ENCODE peak calls at places on chromosomes 11 and 22, in seven cellular contexts. T, A, B, R, E, N and M are unnamed samples.

GRCh38 chr11:94593030-94593429 is 25.9 kb downstream of the PIWIL4 start:
- DNase-seq in R (no peak), N (no peak), E (no peak), B (no peak), A (no peak), T (no peak), M (no peak)

GRCh38 chr11:111012497-111012896 is 233.0 kb upstream of the POU2AF2 start:
- DNase-seq in T (no peak), E (no peak), R (no peak), A (no peak), N (no peak), B (no peak), M (no peak)

GRCh38 chr22:23244690-23245044 is 64.4 kb downstream of the BCR start:
- DNase-seq in E (no peak), T (no peak), R (no peak), N (no peak), A (no peak), B (no peak), M (no peak)

GRCh38 chr11:130166457-130166784 is 6.8 kb downstream of the ST14 start:
- DNase-seq in N (no peak), R (peak), E (peak), B (no peak), A (no peak), T (peak), M (peak)

GRCh38 chr11:86303257-86303656 is 1.2 kb downstream of the HIKESHI start:
- DNase-seq in A (no peak), B (no peak), E (no peak), R (no peak), T (no peak), N (no peak), M (no peak)

GRCh38 chr11:34564807-34565241 is 51.2 kb upstream of the ELF5 start:
- DNase-seq in E (no peak), R (no peak), B (no peak), T (no peak), A (no peak), N (peak), M (no peak)

GRCh38 chr11:129278586-129279319 is 86.6 kb upstream of the ARHGAP32 start:
- DNase-seq in T (no peak), R (no peak), B (peak), E (no peak), N (no peak), A (no peak), M (no peak)

GRCh38 chr22:27388090-27388600 is 413.4 kb downstream of the MN1 start:
- DNase-seq in T (no peak), B (no peak), R (no peak), E (no peak), A (no peak), N (no peak), M (no peak)

GRCh38 chr11:31770011-31770410 is 41.1 kb downstream of the PAX6 start:
- DNase-seq in A (no peak), R (no peak), B (no peak), N (no peak), T (no peak), E (no peak), M (no peak)

GRCh38 chr11:59669611-59670009 is 773 bp upstream of the PATL1 start:
- DNase-seq in N (peak), R (peak), T (no peak), B (no peak), A (peak), E (peak), M (no peak)

GRCh38 chr11:62732830-62733229 is 4.5 kb downstream of the TTC9C start:
- DNase-seq in R (no peak), T (no peak), B (no peak), N (no peak), E (no peak), A (no peak), M (no peak)

GRCh38 chr11:97979741-97980140 is 1041.0 kb upstream of the CNTN5 start:
- DNase-seq in N (no peak), E (no peak), B (no peak), T (no peak), A (no peak), R (peak), M (peak)

GRCh38 chr11:110720646-110721283 is 8.5 kb upstream of the ARHGAP20 start:
- DNase-seq in R (no peak), N (no peak), B (no peak), A (no peak), E (no peak), T (no peak), M (peak)

GRCh38 chr11:113082501-113082900 is 121.3 kb downstream of the NCAM1 start:
- DNase-seq in N (no peak), A (no peak), R (no peak), E (no peak), T (no peak), B (no peak), M (no peak)

GRCh38 chr11:109432105-109432504 is 10.1 kb downstream of the C11orf87 start:
- DNase-seq in B (no peak), T (no peak), A (no peak), N (no peak), R (no peak), E (no peak), M (no peak)

GRCh38 chr11:60887531-60887930 is 18.9 kb downstream of the PRPF19 start:
- DNase-seq in R (peak), A (no peak), T (peak), N (no peak), E (peak), B (peak), M (no peak)

GRCh38 chr11:60118333-60118732 is 29.9 kb downstream of the MS4A2 start:
- DNase-seq in A (no peak), R (no peak), E (no peak), T (no peak), N (no peak), B (no peak), M (no peak)

GRCh38 chr11:123083623-123084029 is 21.7 kb upstream of the HSPA8 start:
- DNase-seq in N (peak), B (peak), E (peak), R (peak), T (peak), A (peak), M (peak)

GRCh38 chr11:57781529-57781943 is 19.9 kb downstream of the CTNND1 start:
- DNase-seq in R (no peak), N (no peak), A (no peak), E (peak), T (peak), B (peak), M (no peak)

GRCh38 chr11:111167666-111168065 is 77.9 kb upstream of the POU2AF2 start:
- DNase-seq in B (no peak), R (no peak), N (no peak), E (no peak), T (no peak), A (no peak), M (no peak)

GRCh38 chr22:49883294-49883640 is 29.6 kb downstream of the ZBED4 start:
- DNase-seq in A (no peak), R (no peak), T (no peak), N (no peak), E (no peak), B (no peak), M (peak)

GRCh38 chr11:27950339-27950738 is 157.6 kb downstream of the KIF18A start:
- DNase-seq in A (no peak), N (no peak), E (no peak), R (no peak), B (no peak), T (no peak), M (no peak)

GRCh38 chr22:30422481-30423295 is 2.9 kb upstream of the MTFP1 start:
- DNase-seq in A (peak), B (peak), E (peak), T (peak), R (peak), N (peak), M (peak)

GRCh38 chr11:10457901-10458300 is 2.8 kb downstream of the AMPD3 start:
- DNase-seq in N (no peak), B (no peak), A (no peak), R (no peak), E (no peak), T (no peak), M (no peak)

GRCh38 chr22:17781319-17782031 is 7.2 kb upstream of the BID start:
- DNase-seq in E (no peak), T (no peak), B (no peak), A (no peak), R (peak), N (no peak), M (peak)

GRCh38 chr11:27381238-27381666 is 18.2 kb upstream of the CCDC34 start:
- DNase-seq in N (no peak), E (no peak), R (no peak), A (no peak), B (no peak), T (no peak), M (no peak)

GRCh38 chr11:12052676-12053605 is 44.5 kb upstream of the DKK3 start:
- DNase-seq in R (no peak), N (no peak), B (no peak), E (peak), T (no peak), A (no peak), M (no peak)

GRCh38 chr11:111307472-111308108 is 9.2 kb downstream of the POU2AF3 start:
- DNase-seq in T (no peak), N (no peak), A (no peak), E (no peak), B (no peak), R (no peak), M (no peak)

GRCh38 chr11:3228445-3228829 is 3.8 kb downstream of the MRGPRE start:
- DNase-seq in E (no peak), R (no peak), N (no peak), A (no peak), B (no peak), T (no peak), M (no peak)

GRCh38 chr11:19723572-19724342 is 11.1 kb downstream of the NAV2 start:
- DNase-seq in N (no peak), B (no peak), E (no peak), R (no peak), A (no peak), T (peak), M (no peak)

DNA sequence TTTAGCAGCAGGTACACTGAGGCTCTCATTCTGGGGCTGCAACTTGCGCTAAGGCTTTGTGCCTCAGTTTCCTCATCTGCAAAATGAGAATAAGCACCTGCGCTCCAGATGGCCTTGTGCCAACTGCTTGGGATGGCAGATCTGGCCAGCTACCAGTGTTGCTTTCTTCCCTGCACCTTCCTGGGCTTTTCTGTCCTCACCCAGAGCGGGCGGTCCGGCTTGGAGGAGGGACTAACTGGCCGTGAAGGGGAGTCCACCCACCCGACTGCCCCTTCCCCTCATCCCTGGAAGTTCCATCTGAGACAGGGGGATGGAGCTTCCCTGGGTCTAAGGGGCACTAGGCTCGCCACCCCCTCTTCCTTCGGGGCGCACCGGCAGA is 3.5 kb downstream of the SLC16A8 start:
- DNase-seq in T (no peak), R (no peak), B (no peak), E (no peak), N (no peak), A (no peak), M (no peak)
- H3K4me3 ChIP-seq in T (no peak), R (no peak), B (no peak), E (no peak), N (peak), A (peak), M (peak)

GRCh38 chr11:18705651-18706281 is 7.2 kb downstream of the TMEM86A start:
- DNase-seq in N (no peak), R (no peak), E (peak), A (peak), B (peak), T (no peak), M (no peak)

GRCh38 chr11:18704045-18704645 is 5.6 kb downstream of the TMEM86A start:
- DNase-seq in N (no peak), A (no peak), T (no peak), B (no peak), R (no peak), E (no peak), M (no peak)

GRCh38 chr11:18704698-18705097 is 6.1 kb downstream of the TMEM86A start:
- DNase-seq in A (peak), T (no peak), B (no peak), N (no peak), R (no peak), E (no peak), M (no peak)

GRCh38 chr11:18707811-18708340 is 9.3 kb downstream of the TMEM86A start:
- DNase-seq in N (no peak), E (no peak), R (no peak), T (no peak), B (no peak), A (no peak), M (no peak)

DNA sequence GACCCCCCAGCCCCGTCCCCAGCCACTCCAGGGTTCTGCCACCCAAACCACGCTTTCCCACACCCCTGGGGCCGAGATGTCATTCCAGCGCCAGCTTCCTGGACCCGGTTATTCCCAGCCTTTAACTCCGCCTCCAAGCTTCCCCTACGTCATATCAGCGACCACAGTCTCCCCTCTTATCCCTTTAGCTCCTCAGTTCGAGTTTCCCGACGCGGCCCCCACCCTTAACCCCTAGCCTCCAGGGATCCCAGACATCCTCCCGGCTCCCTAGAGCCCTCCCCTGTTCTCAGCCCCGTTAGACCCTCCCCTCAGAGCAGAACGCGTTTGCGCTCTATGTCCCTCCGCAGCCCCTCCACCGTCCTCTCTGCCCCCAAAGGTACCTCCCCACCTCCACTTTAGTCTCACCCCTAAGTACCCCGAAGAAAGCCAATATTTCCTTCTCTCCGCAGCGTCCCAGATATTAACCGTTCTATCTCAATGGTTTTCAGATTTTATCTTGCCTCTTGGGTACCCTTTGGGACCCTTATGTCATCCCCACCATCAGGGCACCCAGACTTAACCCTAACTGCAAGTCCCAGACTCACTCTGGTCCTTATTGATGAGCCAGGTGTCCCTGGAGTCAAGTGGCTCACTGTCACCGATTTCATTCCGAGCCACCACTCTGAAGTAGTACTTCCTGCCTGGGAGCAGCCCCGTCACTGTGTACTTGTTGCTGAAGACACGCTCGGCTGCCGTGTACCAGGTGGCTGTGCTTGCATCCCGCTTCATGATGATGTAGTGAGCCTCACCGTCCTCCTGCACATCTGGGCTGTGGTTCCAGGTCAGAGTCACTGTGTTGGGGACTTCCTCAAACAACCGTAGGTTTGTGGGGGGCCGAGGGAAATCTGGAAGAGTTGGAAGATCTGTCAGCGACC is 8.0 kb downstream of the TMEM86A start:
- DNase-seq in N (peak), T (no peak), B (peak), A (peak), R (no peak), E (peak), M (no peak)
- H3K4me3 ChIP-seq in N (peak), T (no peak), B (peak), A (peak), R (peak), E (peak), M (peak)

DNA sequence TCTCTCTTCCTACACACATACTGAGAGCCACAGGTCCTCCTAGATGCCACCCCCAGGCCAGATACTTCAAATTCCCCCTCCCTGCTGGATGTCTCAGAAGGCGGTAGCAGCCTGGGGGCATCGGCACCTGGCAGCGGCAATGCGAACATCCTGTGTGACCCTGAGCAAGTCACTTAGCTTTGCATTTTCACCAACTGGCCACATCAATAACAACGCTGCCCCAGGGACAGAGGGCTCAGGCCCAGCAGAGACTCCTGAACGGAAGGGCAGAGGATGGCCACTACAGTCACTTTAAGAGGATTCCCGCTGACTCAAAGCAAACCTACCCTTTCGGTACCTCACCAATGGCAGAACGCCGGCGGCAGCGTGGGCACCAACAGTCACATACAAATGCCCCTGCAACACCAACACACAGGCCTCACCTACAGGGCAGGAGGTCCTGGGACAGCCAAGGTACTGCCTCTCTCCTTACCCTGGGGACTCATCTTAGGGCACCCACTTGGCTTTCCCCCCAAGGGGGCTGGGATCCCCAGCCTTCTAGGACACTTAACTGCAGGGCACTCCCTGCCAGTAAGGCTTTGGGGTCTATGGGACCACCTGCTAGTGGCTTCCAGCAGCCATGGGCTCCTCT is 1.6 kb downstream of the LMO1 start:
- DNase-seq in A (no peak), R (no peak), T (no peak), N (no peak), E (no peak), B (no peak), M (no peak)
- H3K4me3 ChIP-seq in A (peak), R (peak), T (no peak), N (peak), E (no peak), B (peak), M (peak)

GRCh38 chr22:36379593-36380361 is 8.0 kb downstream of the MYH9 start:
- DNase-seq in N (no peak), T (no peak), B (no peak), R (no peak), A (no peak), E (no peak), M (no peak)
- H3K4me3 ChIP-seq in N (no peak), T (no peak), B (no peak), R (peak), A (peak), E (no peak), M (no peak)

GRCh38 chr22:40414838-40415505 is 44.6 kb downstream of the SGSM3 start:
- DNase-seq in N (no peak), A (no peak), B (no peak), R (no peak), E (no peak), T (no peak), M (no peak)
- H3K4me3 ChIP-seq in N (no peak), A (no peak), B (no peak), R (no peak), E (no peak), T (no peak), M (no peak)

GRCh38 chr11:115267871-115268270 is 236.3 kb downstream of the CADM1 start:
- DNase-seq in E (no peak), N (peak), B (no peak), T (no peak), R (no peak), A (no peak), M (no peak)
- H3K4me3 ChIP-seq in E (no peak), N (no peak), B (no peak), T (no peak), R (no peak), A (no peak), M (no peak)